ENCODE peak calls at places on chromosomes 12 and 14, in nine cellular contexts. One of them, this sample, is unnamed.
A peak's percentile ranks its signal among the peaks of the same experiment; 100 is the strongest.

GRCh38 chr14:96166475-96167223 is 38.0 kb upstream of the BDKRB2 start:
- DNase-seq in BJ: no peak
- DNase-seq in thoracic aorta: no peak
- DNase-seq in CD8-positive, alpha-beta memory T cell: no peak
- DNase-seq in psoas muscle: no peak
- DNase-seq in CD8-positive, alpha-beta T cell: no peak
- DNase-seq in cardiac fibroblast: no peak
- DNase-seq in fibroblast of lung: no peak
- DNase-seq in fibroblast of mammary gland: peak; percentile 44
- DNase-seq in this sample: no peak

GRCh38 chr12:75509621-75510020 is 1.8 kb downstream of the KRR1 start:
- DNase-seq in thoracic aorta: no peak
- DNase-seq in fibroblast of mammary gland: no peak
- DNase-seq in BJ: no peak
- DNase-seq in fibroblast of lung: no peak
- DNase-seq in CD8-positive, alpha-beta T cell: no peak
- DNase-seq in psoas muscle: no peak
- DNase-seq in CD8-positive, alpha-beta memory T cell: no peak
- DNase-seq in cardiac fibroblast: no peak
- DNase-seq in this sample: no peak

GRCh38 chr12:71183018-71183417 is 25.2 kb upstream of the TSPAN8 start:
- DNase-seq in fibroblast of mammary gland: peak; percentile 68
- DNase-seq in fibroblast of lung: peak; percentile 77
- DNase-seq in psoas muscle: no peak
- DNase-seq in CD8-positive, alpha-beta memory T cell: no peak
- DNase-seq in CD8-positive, alpha-beta T cell: no peak
- DNase-seq in BJ: no peak
- DNase-seq in thoracic aorta: no peak
- DNase-seq in cardiac fibroblast: peak; percentile 76
- DNase-seq in this sample: no peak

GRCh38 chr14:50726372-50727107 is 58.4 kb upstream of the SAV1 start:
- DNase-seq in CD8-positive, alpha-beta T cell: no peak
- DNase-seq in CD8-positive, alpha-beta memory T cell: no peak
- DNase-seq in fibroblast of mammary gland: peak; percentile 98
- DNase-seq in psoas muscle: no peak
- DNase-seq in thoracic aorta: no peak
- DNase-seq in BJ: peak; percentile 82
- DNase-seq in cardiac fibroblast: peak; percentile 83
- DNase-seq in fibroblast of lung: peak; percentile 91
- DNase-seq in this sample: no peak

GRCh38 chr14:50736932-50737419 is 68.9 kb upstream of the SAV1 start:
- DNase-seq in fibroblast of mammary gland: no peak
- DNase-seq in thoracic aorta: no peak
- DNase-seq in fibroblast of lung: no peak
- DNase-seq in BJ: no peak
- DNase-seq in CD8-positive, alpha-beta memory T cell: no peak
- DNase-seq in CD8-positive, alpha-beta T cell: no peak
- DNase-seq in psoas muscle: no peak
- DNase-seq in cardiac fibroblast: no peak
- DNase-seq in this sample: no peak

GRCh38 chr12:31589896-31590729 is 823 bp downstream of the DENND5B start:
- DNase-seq in fibroblast of lung: peak; percentile 66
- DNase-seq in psoas muscle: peak; percentile 78
- DNase-seq in thoracic aorta: peak; percentile 62
- DNase-seq in fibroblast of mammary gland: peak; percentile 56
- DNase-seq in CD8-positive, alpha-beta memory T cell: no peak
- DNase-seq in cardiac fibroblast: peak; percentile 73
- DNase-seq in BJ: no peak
- DNase-seq in CD8-positive, alpha-beta T cell: no peak
- DNase-seq in this sample: peak; percentile 90

GRCh38 chr14:100019156-100019882 is 45.9 kb upstream of the EVL start:
- DNase-seq in fibroblast of mammary gland: peak; percentile 51
- DNase-seq in thoracic aorta: no peak
- DNase-seq in CD8-positive, alpha-beta memory T cell: no peak
- DNase-seq in CD8-positive, alpha-beta T cell: no peak
- DNase-seq in cardiac fibroblast: peak; percentile 51
- DNase-seq in psoas muscle: no peak
- DNase-seq in fibroblast of lung: peak; percentile 70
- DNase-seq in BJ: no peak
- DNase-seq in this sample: peak; percentile 58

GRCh38 chr12:68469136-68469535 is 137.0 kb upstream of the MDM1 start:
- DNase-seq in fibroblast of lung: no peak
- DNase-seq in CD8-positive, alpha-beta memory T cell: no peak
- DNase-seq in thoracic aorta: no peak
- DNase-seq in fibroblast of mammary gland: no peak
- DNase-seq in cardiac fibroblast: no peak
- DNase-seq in psoas muscle: no peak
- DNase-seq in CD8-positive, alpha-beta T cell: no peak
- DNase-seq in BJ: no peak
- DNase-seq in this sample: no peak

GRCh38 chr12:1093166-1093751 is 102.2 kb downstream of the ERC1 start:
- DNase-seq in thoracic aorta: no peak
- DNase-seq in CD8-positive, alpha-beta memory T cell: peak; percentile 2
- DNase-seq in fibroblast of mammary gland: peak; percentile 73
- DNase-seq in BJ: no peak
- DNase-seq in psoas muscle: no peak
- DNase-seq in cardiac fibroblast: peak; percentile 83
- DNase-seq in fibroblast of lung: peak; percentile 54
- DNase-seq in CD8-positive, alpha-beta T cell: no peak
- DNase-seq in this sample: no peak

GRCh38 chr14:52918486-52918885 is 32.4 kb downstream of the FERMT2 start:
- DNase-seq in thoracic aorta: no peak
- DNase-seq in BJ: no peak
- DNase-seq in CD8-positive, alpha-beta memory T cell: no peak
- DNase-seq in psoas muscle: no peak
- DNase-seq in cardiac fibroblast: peak; percentile 93
- DNase-seq in fibroblast of mammary gland: peak; percentile 78
- DNase-seq in fibroblast of lung: peak; percentile 68
- DNase-seq in CD8-positive, alpha-beta T cell: peak; percentile 11
- DNase-seq in this sample: no peak

GRCh38 chr12:27343255-27344000 is 10.8 kb downstream of the BMAL2 start:
- DNase-seq in thoracic aorta: no peak
- DNase-seq in BJ: peak; percentile 65
- DNase-seq in cardiac fibroblast: peak; percentile 95
- DNase-seq in fibroblast of lung: peak; percentile 97
- DNase-seq in CD8-positive, alpha-beta memory T cell: no peak
- DNase-seq in psoas muscle: no peak
- DNase-seq in fibroblast of mammary gland: peak; percentile 89
- DNase-seq in CD8-positive, alpha-beta T cell: no peak
- DNase-seq in this sample: no peak

GRCh38 chr12:15289192-15289591 is 33.1 kb upstream of the PTPRO start:
- DNase-seq in fibroblast of mammary gland: no peak
- DNase-seq in CD8-positive, alpha-beta T cell: no peak
- DNase-seq in BJ: no peak
- DNase-seq in fibroblast of lung: peak; percentile 34
- DNase-seq in thoracic aorta: no peak
- DNase-seq in cardiac fibroblast: no peak
- DNase-seq in CD8-positive, alpha-beta memory T cell: no peak
- DNase-seq in psoas muscle: no peak
- DNase-seq in this sample: no peak

GRCh38 chr12:110670161-110670701 is 18.7 kb downstream of the HVCN1 start:
- DNase-seq in BJ: no peak
- DNase-seq in CD8-positive, alpha-beta memory T cell: no peak
- DNase-seq in thoracic aorta: no peak
- DNase-seq in fibroblast of mammary gland: no peak
- DNase-seq in cardiac fibroblast: no peak
- DNase-seq in psoas muscle: no peak
- DNase-seq in fibroblast of lung: no peak
- DNase-seq in CD8-positive, alpha-beta T cell: no peak
- DNase-seq in this sample: no peak

GRCh38 chr14:100088226-100088625 is 23.0 kb downstream of the EVL start:
- DNase-seq in fibroblast of mammary gland: no peak
- DNase-seq in BJ: no peak
- DNase-seq in CD8-positive, alpha-beta memory T cell: no peak
- DNase-seq in CD8-positive, alpha-beta T cell: no peak
- DNase-seq in fibroblast of lung: no peak
- DNase-seq in cardiac fibroblast: no peak
- DNase-seq in psoas muscle: no peak
- DNase-seq in thoracic aorta: no peak
- DNase-seq in this sample: no peak

GRCh38 chr12:52519826-52520662 is at the start of gene KRT5:
- DNase-seq in fibroblast of mammary gland: no peak
- DNase-seq in cardiac fibroblast: no peak
- DNase-seq in CD8-positive, alpha-beta T cell: no peak
- DNase-seq in CD8-positive, alpha-beta memory T cell: no peak
- DNase-seq in BJ: no peak
- DNase-seq in thoracic aorta: no peak
- DNase-seq in fibroblast of lung: no peak
- DNase-seq in psoas muscle: no peak
- DNase-seq in this sample: peak; percentile 27

GRCh38 chr12:52515927-52516831 is 4.0 kb downstream of the KRT5 start:
- DNase-seq in psoas muscle: no peak
- DNase-seq in thoracic aorta: no peak
- DNase-seq in CD8-positive, alpha-beta T cell: no peak
- DNase-seq in BJ: no peak
- DNase-seq in fibroblast of mammary gland: peak; percentile 15
- DNase-seq in cardiac fibroblast: no peak
- DNase-seq in fibroblast of lung: peak; percentile 40
- DNase-seq in CD8-positive, alpha-beta memory T cell: no peak
- DNase-seq in this sample: no peak

GRCh38 chr12:52518574-52519469 is 1.4 kb downstream of the KRT5 start:
- DNase-seq in BJ: no peak
- DNase-seq in cardiac fibroblast: no peak
- DNase-seq in psoas muscle: no peak
- DNase-seq in thoracic aorta: no peak
- DNase-seq in CD8-positive, alpha-beta memory T cell: no peak
- DNase-seq in fibroblast of lung: no peak
- DNase-seq in fibroblast of mammary gland: no peak
- DNase-seq in CD8-positive, alpha-beta T cell: no peak
- DNase-seq in this sample: no peak

GRCh38 chr12:52517005-52517835 is 3.0 kb downstream of the KRT5 start:
- DNase-seq in fibroblast of lung: no peak
- DNase-seq in psoas muscle: no peak
- DNase-seq in BJ: no peak
- DNase-seq in CD8-positive, alpha-beta memory T cell: no peak
- DNase-seq in cardiac fibroblast: no peak
- DNase-seq in fibroblast of mammary gland: no peak
- DNase-seq in CD8-positive, alpha-beta T cell: no peak
- DNase-seq in thoracic aorta: no peak
- DNase-seq in this sample: no peak

GRCh38 chr12:52517888-52518287 is 2.3 kb downstream of the KRT5 start:
- DNase-seq in CD8-positive, alpha-beta memory T cell: no peak
- DNase-seq in cardiac fibroblast: no peak
- DNase-seq in fibroblast of mammary gland: no peak
- DNase-seq in thoracic aorta: no peak
- DNase-seq in psoas muscle: no peak
- DNase-seq in BJ: no peak
- DNase-seq in CD8-positive, alpha-beta T cell: no peak
- DNase-seq in fibroblast of lung: no peak
- DNase-seq in this sample: no peak
- H3K4me3 ChIP-seq in CD8-positive, alpha-beta memory T cell: no peak overlapping the region
- H3K4me3 ChIP-seq in cardiac fibroblast: no peak overlapping the region
- H3K4me3 ChIP-seq in fibroblast of mammary gland: no peak overlapping the region
- H3K4me3 ChIP-seq in thoracic aorta: no peak overlapping the region
- H3K4me3 ChIP-seq in psoas muscle: no peak overlapping the region
- H3K4me3 ChIP-seq in BJ: no peak overlapping the region
- H3K4me3 ChIP-seq in CD8-positive, alpha-beta T cell: no peak overlapping the region
- H3K4me3 ChIP-seq in fibroblast of lung: no peak overlapping the region
- H3K4me3 ChIP-seq in this sample: no peak overlapping the region

DNA sequence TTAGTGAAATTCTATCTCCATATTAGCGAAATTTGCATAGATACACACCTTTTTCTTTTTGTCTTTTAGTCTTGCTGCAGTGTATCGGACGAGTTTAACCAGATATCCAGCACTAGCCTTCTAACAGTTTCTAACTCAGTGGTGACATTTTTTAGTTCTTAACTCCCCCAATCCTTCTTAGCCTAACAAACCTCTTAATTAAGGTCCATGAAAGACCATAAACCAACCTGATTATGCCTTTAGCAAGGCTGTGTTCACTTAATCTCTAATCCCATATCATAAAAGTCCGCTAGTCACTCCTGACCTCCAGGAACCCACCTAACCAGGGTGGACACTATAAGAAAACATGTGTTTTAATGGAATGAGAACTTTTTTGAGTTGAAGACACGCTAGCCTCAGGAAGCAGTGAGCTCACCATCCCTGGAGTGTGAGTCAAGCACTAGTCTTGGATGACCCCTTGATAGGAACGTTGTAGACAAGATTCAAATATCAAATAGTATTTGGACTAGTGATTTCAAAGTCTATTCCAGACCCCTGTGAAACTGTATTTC is 9.4 kb downstream of the CDKN1B start:
- DNase-seq in fibroblast of mammary gland: peak; percentile 91
- DNase-seq in thoracic aorta: no peak
- DNase-seq in fibroblast of lung: peak; percentile 90
- DNase-seq in CD8-positive, alpha-beta T cell: no peak
- DNase-seq in BJ: peak; percentile 75
- DNase-seq in cardiac fibroblast: peak; percentile 92
- DNase-seq in CD8-positive, alpha-beta memory T cell: no peak
- DNase-seq in psoas muscle: no peak
- DNase-seq in this sample: no peak
- H3K4me3 ChIP-seq in fibroblast of mammary gland: peak overlapping the region; percentile 85
- H3K4me3 ChIP-seq in thoracic aorta: peak overlapping the region; percentile 89
- H3K4me3 ChIP-seq in fibroblast of lung: peak overlapping the region; percentile 59
- H3K4me3 ChIP-seq in CD8-positive, alpha-beta T cell: peak overlapping the region; percentile 92
- H3K4me3 ChIP-seq in BJ: peak overlapping the region; percentile 89
- H3K4me3 ChIP-seq in cardiac fibroblast: peak overlapping the region; percentile 86
- H3K4me3 ChIP-seq in CD8-positive, alpha-beta memory T cell: peak overlapping the region; percentile 56
- H3K4me3 ChIP-seq in psoas muscle: peak overlapping the region; percentile 84
- H3K4me3 ChIP-seq in this sample: peak overlapping the region; percentile 92

GRCh38 chr12:77060883-77061240 is 4.5 kb downstream of the E2F7 start:
- DNase-seq in fibroblast of mammary gland: no peak
- DNase-seq in cardiac fibroblast: no peak
- DNase-seq in fibroblast of lung: no peak
- DNase-seq in CD8-positive, alpha-beta T cell: no peak
- DNase-seq in thoracic aorta: no peak
- DNase-seq in psoas muscle: no peak
- DNase-seq in BJ: no peak
- DNase-seq in CD8-positive, alpha-beta memory T cell: no peak
- DNase-seq in this sample: no peak
- H3K4me3 ChIP-seq in fibroblast of mammary gland: no peak overlapping the region
- H3K4me3 ChIP-seq in cardiac fibroblast: no peak overlapping the region
- H3K4me3 ChIP-seq in fibroblast of lung: no peak overlapping the region
- H3K4me3 ChIP-seq in CD8-positive, alpha-beta T cell: no peak overlapping the region
- H3K4me3 ChIP-seq in thoracic aorta: no peak overlapping the region
- H3K4me3 ChIP-seq in psoas muscle: no peak overlapping the region
- H3K4me3 ChIP-seq in BJ: no peak overlapping the region
- H3K4me3 ChIP-seq in CD8-positive, alpha-beta memory T cell: no peak overlapping the region
- H3K4me3 ChIP-seq in this sample: no peak overlapping the region

DNA sequence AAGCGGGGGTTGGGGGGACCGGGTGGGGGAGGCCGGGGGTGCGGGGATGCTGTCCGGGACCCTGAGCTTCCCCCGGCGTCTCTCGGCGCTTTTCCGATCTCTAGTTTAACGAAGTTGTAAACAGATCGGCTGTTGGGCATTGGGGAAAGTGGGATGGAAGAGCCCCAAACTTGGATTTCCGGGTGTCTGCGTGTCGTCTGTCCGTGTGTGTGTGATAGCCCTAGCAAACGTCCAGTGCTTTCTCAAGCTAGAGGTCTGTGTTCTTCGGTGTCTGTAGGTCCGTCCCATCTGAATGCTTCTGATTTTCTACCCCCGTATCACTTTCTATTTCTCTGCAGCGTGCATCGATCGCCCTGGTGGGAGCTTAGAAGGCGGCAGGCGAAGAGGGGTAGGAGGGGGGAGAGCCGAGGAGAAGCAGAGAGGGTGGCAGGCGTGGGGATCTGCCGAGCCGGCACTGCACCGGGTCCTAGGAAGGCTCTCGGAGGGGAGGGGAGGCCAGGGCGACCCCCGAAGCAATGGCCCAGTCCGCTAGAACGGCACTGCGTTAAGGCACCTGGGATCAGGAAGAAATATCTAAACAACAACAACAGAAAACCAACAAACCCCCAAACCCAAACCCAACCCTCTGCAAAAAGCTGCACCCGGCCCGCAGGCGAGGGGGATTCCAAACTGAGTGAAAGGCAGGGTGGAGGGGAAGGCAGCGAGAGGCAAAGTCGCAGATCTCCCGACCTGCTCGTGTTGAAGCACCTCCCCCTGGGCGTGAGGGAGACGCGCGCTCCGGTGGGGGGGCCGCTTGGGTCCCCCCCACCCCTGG is 1.0 kb downstream of the KCNA1 start:
- DNase-seq in fibroblast of lung: no peak
- DNase-seq in cardiac fibroblast: no peak
- DNase-seq in CD8-positive, alpha-beta memory T cell: no peak
- DNase-seq in psoas muscle: no peak
- DNase-seq in thoracic aorta: no peak
- DNase-seq in fibroblast of mammary gland: no peak
- DNase-seq in BJ: no peak
- DNase-seq in CD8-positive, alpha-beta T cell: no peak
- DNase-seq in this sample: no peak
- H3K4me3 ChIP-seq in fibroblast of lung: no peak overlapping the region
- H3K4me3 ChIP-seq in cardiac fibroblast: no peak overlapping the region
- H3K4me3 ChIP-seq in CD8-positive, alpha-beta memory T cell: peak overlapping the region; percentile 37
- H3K4me3 ChIP-seq in psoas muscle: peak overlapping the region; percentile 57
- H3K4me3 ChIP-seq in thoracic aorta: peak overlapping the region; percentile 75
- H3K4me3 ChIP-seq in fibroblast of mammary gland: peak overlapping the region; percentile 15
- H3K4me3 ChIP-seq in BJ: no peak overlapping the region
- H3K4me3 ChIP-seq in CD8-positive, alpha-beta T cell: peak overlapping the region; percentile 41
- H3K4me3 ChIP-seq in this sample: no peak overlapping the region

This sample was measured in Caco-2.